ENCODE peak calls at places on chromosomes 6 and 20, in five cellular contexts. One of them, this sample, is unnamed.

GRCh38 chr20:2051920-2052319 is 49.7 kb upstream of the STK35 start:
- DNase-seq in endothelial cell of umbilical vein: no peak
- DNase-seq in IMR-90: no peak
- DNase-seq in heart left ventricle: no peak
- DNase-seq in stomach: no peak
- DNase-seq in this sample: no peak

GRCh38 chr6:152399409-152399808 is 237.8 kb downstream of the SYNE1 start:
- DNase-seq in endothelial cell of umbilical vein: no peak
- DNase-seq in stomach: no peak
- DNase-seq in heart left ventricle: no peak
- DNase-seq in IMR-90: peak; percentile 25
- DNase-seq in this sample: no peak

GRCh38 chr6:165676435-165677068 is 13.5 kb upstream of the PDE10A start:
- DNase-seq in IMR-90: peak; percentile 20
- DNase-seq in stomach: no peak
- DNase-seq in endothelial cell of umbilical vein: peak; percentile 89
- DNase-seq in heart left ventricle: peak; percentile 61
- DNase-seq in this sample: peak; percentile 61

GRCh38 chr20:23631981-23632710 is 5.6 kb downstream of the CST3 start:
- DNase-seq in endothelial cell of umbilical vein: no peak
- DNase-seq in stomach: no peak
- DNase-seq in heart left ventricle: peak; percentile 51
- DNase-seq in IMR-90: no peak
- DNase-seq in this sample: no peak

GRCh38 chr6:2817778-2818443 is 23.8 kb downstream of the SERPINB1 start:
- DNase-seq in stomach: no peak
- DNase-seq in heart left ventricle: no peak
- DNase-seq in endothelial cell of umbilical vein: peak; percentile 88
- DNase-seq in IMR-90: peak; percentile 61
- DNase-seq in this sample: no peak

GRCh38 chr20:43911066-43911465 is 3.6 kb upstream of the TOX2 start:
- DNase-seq in heart left ventricle: no peak
- DNase-seq in stomach: no peak
- DNase-seq in endothelial cell of umbilical vein: peak; percentile 83
- DNase-seq in IMR-90: peak; percentile 82
- DNase-seq in this sample: no peak

GRCh38 chr6:19433101-19433500 is 404.1 kb upstream of the ID4 start:
- DNase-seq in endothelial cell of umbilical vein: no peak
- DNase-seq in heart left ventricle: no peak
- DNase-seq in IMR-90: no peak
- DNase-seq in stomach: no peak
- DNase-seq in this sample: no peak

GRCh38 chr20:6074145-6074561 is 20.3 kb upstream of the LRRN4 start:
- DNase-seq in heart left ventricle: peak; percentile 29
- DNase-seq in IMR-90: no peak
- DNase-seq in stomach: peak; percentile 35
- DNase-seq in endothelial cell of umbilical vein: no peak
- DNase-seq in this sample: no peak

GRCh38 chr6:28789553-28790083 is 134.2 kb downstream of the TRIM27 start:
- DNase-seq in stomach: no peak
- DNase-seq in endothelial cell of umbilical vein: peak; percentile 49
- DNase-seq in heart left ventricle: no peak
- DNase-seq in IMR-90: peak; percentile 68
- DNase-seq in this sample: no peak

GRCh38 chr6:49939993-49940498 is 23.9 kb downstream of the DEFB114 start:
- DNase-seq in IMR-90: no peak
- DNase-seq in endothelial cell of umbilical vein: no peak
- DNase-seq in heart left ventricle: no peak
- DNase-seq in stomach: no peak
- DNase-seq in this sample: no peak

GRCh38 chr6:107698146-107698545 is 126.0 kb downstream of the SCML4 start:
- DNase-seq in stomach: no peak
- DNase-seq in heart left ventricle: no peak
- DNase-seq in endothelial cell of umbilical vein: no peak
- DNase-seq in IMR-90: peak; percentile 86
- DNase-seq in this sample: peak; percentile 12

GRCh38 chr20:31968299-31969126 is 562 bp downstream of the XKR7 start:
- DNase-seq in endothelial cell of umbilical vein: peak; percentile 69
- DNase-seq in stomach: peak; percentile 63
- DNase-seq in IMR-90: peak; percentile 51
- DNase-seq in heart left ventricle: peak; percentile 67
- DNase-seq in this sample: peak; percentile 80

GRCh38 chr6:161379828-161380598 is 106.2 kb upstream of the AGPAT4 start:
- DNase-seq in stomach: no peak
- DNase-seq in endothelial cell of umbilical vein: no peak
- DNase-seq in heart left ventricle: no peak
- DNase-seq in IMR-90: peak; percentile 21
- DNase-seq in this sample: no peak

GRCh38 chr6:47780510-47781356 is 1.1 kb upstream of the OPN5 start:
- DNase-seq in stomach: peak; percentile 30
- DNase-seq in heart left ventricle: peak; percentile 14
- DNase-seq in endothelial cell of umbilical vein: peak; percentile 86
- DNase-seq in IMR-90: peak; percentile 73
- DNase-seq in this sample: peak; percentile 50

GRCh38 chr6:148407372-148407771 is 64.7 kb downstream of the SASH1 start:
- DNase-seq in endothelial cell of umbilical vein: peak; percentile 97
- DNase-seq in IMR-90: peak; percentile 97
- DNase-seq in heart left ventricle: no peak
- DNase-seq in stomach: no peak
- DNase-seq in this sample: peak; percentile 45

GRCh38 chr20:3045042-3045815 is 623 bp upstream of the MRPS26 start:
- DNase-seq in heart left ventricle: no peak
- DNase-seq in stomach: peak; percentile 77
- DNase-seq in endothelial cell of umbilical vein: no peak
- DNase-seq in IMR-90: peak; percentile 86
- DNase-seq in this sample: peak; percentile 83

GRCh38 chr6:166707045-166707444 is 80.0 kb upstream of the RPS6KA2 start:
- DNase-seq in heart left ventricle: peak; percentile 42
- DNase-seq in IMR-90: peak; percentile 8
- DNase-seq in stomach: peak; percentile 68
- DNase-seq in endothelial cell of umbilical vein: peak; percentile 54
- DNase-seq in this sample: peak; percentile 31

GRCh38 chr6:81697564-81697963 is 54.9 kb downstream of the TENT5A start:
- DNase-seq in stomach: no peak
- DNase-seq in endothelial cell of umbilical vein: no peak
- DNase-seq in IMR-90: peak; percentile 55
- DNase-seq in heart left ventricle: no peak
- DNase-seq in this sample: no peak

GRCh38 chr6:157235600-157236039 is 87.7 kb downstream of the TMEM242 start:
- DNase-seq in endothelial cell of umbilical vein: peak; percentile 55
- DNase-seq in stomach: peak; percentile 59
- DNase-seq in IMR-90: peak; percentile 33
- DNase-seq in heart left ventricle: peak; percentile 61
- DNase-seq in this sample: no peak

GRCh38 chr6:63904844-63905243 is 269.2 kb downstream of the PHF3 start:
- DNase-seq in IMR-90: peak; percentile 85
- DNase-seq in heart left ventricle: no peak
- DNase-seq in stomach: no peak
- DNase-seq in endothelial cell of umbilical vein: peak; percentile 76
- DNase-seq in this sample: no peak

GRCh38 chr20:59988141-59988540 is 29.9 kb downstream of the CDH26 start:
- DNase-seq in IMR-90: peak; percentile 11
- DNase-seq in stomach: peak; percentile 87
- DNase-seq in heart left ventricle: no peak
- DNase-seq in endothelial cell of umbilical vein: no peak
- DNase-seq in this sample: peak; percentile 35

DNA sequence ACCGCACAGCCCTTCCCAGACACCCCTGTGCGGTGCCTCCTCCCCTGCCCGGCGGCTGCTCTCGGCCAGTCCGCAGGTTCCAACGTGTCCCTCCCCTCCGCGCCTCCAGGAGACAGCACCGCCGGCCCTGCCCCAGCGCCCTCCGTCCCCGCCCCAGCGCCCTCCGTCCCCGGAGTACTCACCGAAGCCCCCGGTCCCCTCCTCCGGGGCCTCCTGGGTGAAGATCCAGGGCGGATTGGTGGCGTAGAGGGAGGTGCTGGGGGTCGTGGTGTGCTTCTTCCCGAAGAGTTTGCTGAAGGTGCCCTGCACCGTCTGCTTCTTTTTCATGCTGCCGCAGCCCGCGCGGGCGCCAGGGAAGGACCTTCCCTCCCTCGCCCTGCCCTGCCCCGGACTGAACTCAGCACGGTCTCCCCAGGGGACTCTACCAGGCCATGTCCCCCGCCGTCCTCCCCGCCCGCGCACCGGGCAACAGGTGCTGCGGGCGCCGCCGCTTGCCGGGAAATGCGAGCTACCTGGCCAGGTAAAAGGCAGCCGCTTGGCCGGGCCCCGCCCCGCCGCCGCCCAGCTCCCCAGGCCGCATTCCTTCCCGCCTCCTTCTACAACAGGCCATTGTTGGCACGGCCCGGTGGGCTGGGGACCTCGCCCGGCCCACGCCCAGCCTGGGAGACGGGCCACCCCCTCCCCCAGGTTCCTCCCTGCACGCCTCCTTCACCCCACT is at the start of gene C6orf132:
- DNase-seq in IMR-90: no peak
- DNase-seq in endothelial cell of umbilical vein: no peak
- DNase-seq in heart left ventricle: no peak
- DNase-seq in stomach: peak; percentile 91
- DNase-seq in this sample: no peak
- TF ChIP-seq POLR2A in IMR-90: no peak
- TF ChIP-seq POLR2A in endothelial cell of umbilical vein: no peak
- TF ChIP-seq POLR2A in heart left ventricle: no peak
- TF ChIP-seq POLR2A in stomach: peak; percentile 89
- TF ChIP-seq POLR2A in this sample: no peak

GRCh38 chr6:36427781-36428345 is 14.8 kb downstream of the PXT1 start:
- DNase-seq in heart left ventricle: no peak
- DNase-seq in endothelial cell of umbilical vein: no peak
- DNase-seq in stomach: no peak
- DNase-seq in IMR-90: peak; percentile 63
- DNase-seq in this sample: no peak

GRCh38 chr6:36426622-36427021 is 16.0 kb downstream of the PXT1 start:
- DNase-seq in IMR-90: no peak
- DNase-seq in endothelial cell of umbilical vein: no peak
- DNase-seq in heart left ventricle: no peak
- DNase-seq in stomach: no peak
- DNase-seq in this sample: no peak

GRCh38 chr6:36422714-36423100 is 19.9 kb downstream of the PXT1 start:
- DNase-seq in IMR-90: no peak
- DNase-seq in stomach: no peak
- DNase-seq in endothelial cell of umbilical vein: no peak
- DNase-seq in heart left ventricle: no peak
- DNase-seq in this sample: no peak

GRCh38 chr6:36419295-36419694 is 23.4 kb downstream of the PXT1 start:
- DNase-seq in endothelial cell of umbilical vein: no peak
- DNase-seq in IMR-90: no peak
- DNase-seq in stomach: no peak
- DNase-seq in heart left ventricle: no peak
- DNase-seq in this sample: no peak

GRCh38 chr6:36423101-36423824 is 19.4 kb downstream of the PXT1 start:
- DNase-seq in IMR-90: peak; percentile 97
- DNase-seq in stomach: peak; percentile 99
- DNase-seq in endothelial cell of umbilical vein: peak; percentile 98
- DNase-seq in heart left ventricle: peak; percentile 99
- DNase-seq in this sample: peak; percentile 89
- TF ChIP-seq POLR2A in IMR-90: peak; percentile 30
- TF ChIP-seq POLR2A in stomach: no peak
- TF ChIP-seq POLR2A in endothelial cell of umbilical vein: peak; percentile 78
- TF ChIP-seq POLR2A in heart left ventricle: peak; percentile 71
- TF ChIP-seq POLR2A in this sample: peak; percentile 70

GRCh38 chr20:45971425-45971674 is 653 bp downstream of the ZNF335 start:
- DNase-seq in endothelial cell of umbilical vein: no peak
- DNase-seq in heart left ventricle: no peak
- DNase-seq in IMR-90: no peak
- DNase-seq in stomach: no peak
- DNase-seq in this sample: no peak

GRCh38 chr20:45970646-45971424 is 1.2 kb downstream of the ZNF335 start:
- DNase-seq in IMR-90: peak; percentile 19
- DNase-seq in stomach: peak; percentile 30
- DNase-seq in heart left ventricle: peak; percentile 29
- DNase-seq in endothelial cell of umbilical vein: peak; percentile 27
- DNase-seq in this sample: no peak

GRCh38 chr20:45972500-45973183 is 639 bp upstream of the ZNF335 start:
- DNase-seq in stomach: no peak
- DNase-seq in endothelial cell of umbilical vein: no peak
- DNase-seq in IMR-90: no peak
- DNase-seq in heart left ventricle: no peak
- DNase-seq in this sample: no peak

GRCh38 chr20:45969712-45970634 is 2.0 kb downstream of the ZNF335 start:
- DNase-seq in IMR-90: peak; percentile 64
- DNase-seq in stomach: no peak
- DNase-seq in heart left ventricle: peak; percentile 26
- DNase-seq in endothelial cell of umbilical vein: peak; percentile 43
- DNase-seq in this sample: peak; percentile 54

GRCh38 chr20:45971675-45972499 is at the start of gene ZNF335:
- DNase-seq in stomach: peak; percentile 95
- DNase-seq in endothelial cell of umbilical vein: peak; percentile 95
- DNase-seq in heart left ventricle: peak; percentile 97
- DNase-seq in IMR-90: peak; percentile 96
- DNase-seq in this sample: peak; percentile 88
- TF ChIP-seq POLR2A in stomach: no peak
- TF ChIP-seq POLR2A in endothelial cell of umbilical vein: no peak
- TF ChIP-seq POLR2A in heart left ventricle: peak; percentile 66
- TF ChIP-seq POLR2A in IMR-90: peak; percentile 96
- TF ChIP-seq POLR2A in this sample: peak; percentile 62

DNA sequence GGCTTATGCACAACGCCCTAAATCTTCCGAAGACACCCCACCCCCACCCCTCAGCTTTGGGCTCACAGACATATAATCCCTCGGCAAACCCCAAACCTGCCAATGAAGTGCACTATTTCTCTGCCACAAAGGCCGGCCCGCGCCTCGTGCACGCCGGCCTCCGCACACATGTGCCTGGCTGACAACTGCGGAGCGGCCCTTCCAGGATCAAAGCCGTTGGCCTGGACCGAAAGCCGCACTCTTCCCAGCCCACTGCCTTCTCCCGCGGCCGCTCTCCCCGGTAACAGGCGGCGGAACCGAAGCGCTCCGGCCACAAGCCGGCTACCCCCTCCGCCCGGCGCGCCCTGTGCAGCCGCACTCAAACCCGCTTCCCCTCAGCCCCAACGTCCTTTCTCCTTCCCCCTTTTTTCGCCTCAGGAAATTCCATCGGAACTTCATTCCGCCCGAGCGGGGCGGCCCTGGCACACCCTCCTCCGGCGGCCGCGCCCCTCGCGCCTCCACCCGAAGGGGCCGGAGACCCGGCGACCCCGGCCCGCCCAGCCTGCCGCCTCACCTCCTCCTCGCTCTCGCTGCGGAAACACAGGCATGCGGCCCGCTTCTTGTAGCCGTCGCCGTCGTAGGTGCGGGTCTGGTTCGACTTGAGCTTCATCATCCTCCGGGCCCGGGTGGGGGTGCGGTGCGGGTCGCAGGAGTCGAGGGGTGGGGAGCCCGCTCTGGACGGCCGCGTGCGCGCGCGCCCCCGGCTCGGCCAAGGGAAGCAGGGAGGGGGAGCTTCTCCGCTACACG is 565 bp downstream of the NUDT3 start:
- DNase-seq in IMR-90: peak; percentile 38
- DNase-seq in heart left ventricle: peak; percentile 53
- DNase-seq in stomach: peak; percentile 55
- DNase-seq in endothelial cell of umbilical vein: peak; percentile 61
- DNase-seq in this sample: peak; percentile 41
- TF ChIP-seq POLR2A in IMR-90: peak; percentile 32
- TF ChIP-seq POLR2A in heart left ventricle: no peak
- TF ChIP-seq POLR2A in stomach: no peak
- TF ChIP-seq POLR2A in endothelial cell of umbilical vein: peak; percentile 58
- TF ChIP-seq POLR2A in this sample: peak; percentile 19

GRCh38 chr6:135498178-135498841 is 770 bp upstream of the AHI1 start:
- DNase-seq in heart left ventricle: peak; percentile 65
- DNase-seq in stomach: peak; percentile 72
- DNase-seq in IMR-90: peak; percentile 94
- DNase-seq in endothelial cell of umbilical vein: peak; percentile 93
- DNase-seq in this sample: peak; percentile 7
- TF ChIP-seq POLR2A in heart left ventricle: no peak
- TF ChIP-seq POLR2A in stomach: no peak
- TF ChIP-seq POLR2A in IMR-90: peak; percentile 85
- TF ChIP-seq POLR2A in endothelial cell of umbilical vein: peak; percentile 73
- TF ChIP-seq POLR2A in this sample: peak; percentile 46

This sample was measured in H54.